ENCODE peak calls at places on chromosomes 11 and 22, in six cellular contexts. One of them, this sample, is unnamed.

GRCh38 chr11:76553554-76554476 is 109.0 kb downstream of the EMSY start:
- DNase-seq in SK-N-SH: no peak
- DNase-seq in suprapubic skin: no peak
- DNase-seq in ovary: no peak
- DNase-seq in A549: no peak
- DNase-seq in stomach: no peak
- DNase-seq in this sample: no peak

GRCh38 chr11:131544591-131544990 is 174.2 kb downstream of the NTM start:
- DNase-seq in SK-N-SH: no peak
- DNase-seq in suprapubic skin: no peak
- DNase-seq in ovary: no peak
- DNase-seq in A549: no peak
- DNase-seq in stomach: no peak
- DNase-seq in this sample: no peak

GRCh38 chr11:6012055-6012668 is 5.4 kb upstream of the OR56A4 start:
- DNase-seq in SK-N-SH: no peak
- DNase-seq in suprapubic skin: no peak
- DNase-seq in ovary: no peak
- DNase-seq in A549: no peak
- DNase-seq in stomach: no peak
- DNase-seq in this sample: no peak

GRCh38 chr22:28077166-28077565 is 158.1 kb upstream of the PITPNB start:
- DNase-seq in SK-N-SH: no peak
- DNase-seq in suprapubic skin: no peak
- DNase-seq in ovary: no peak
- DNase-seq in A549: no peak
- DNase-seq in stomach: no peak
- DNase-seq in this sample: no peak

GRCh38 chr11:106391771-106392412 is 314.4 kb downstream of the AASDHPPT start:
- DNase-seq in SK-N-SH: no peak
- DNase-seq in suprapubic skin: no peak
- DNase-seq in ovary: no peak
- DNase-seq in A549: no peak
- DNase-seq in stomach: no peak
- DNase-seq in this sample: no peak

GRCh38 chr11:19890308-19890707 is 177.7 kb downstream of the NAV2 start:
- DNase-seq in SK-N-SH: no peak
- DNase-seq in suprapubic skin: no peak
- DNase-seq in ovary: no peak
- DNase-seq in A549: no peak
- DNase-seq in stomach: no peak
- DNase-seq in this sample: no peak

GRCh38 chr11:105046898-105047579 is 1.9 kb upstream of the CARD16 start:
- DNase-seq in SK-N-SH: no peak
- DNase-seq in suprapubic skin: peak; percentile 63
- DNase-seq in ovary: peak; percentile 24
- DNase-seq in A549: peak; percentile 48
- DNase-seq in stomach: no peak
- DNase-seq in this sample: peak; percentile 35

GRCh38 chr11:69321877-69322350 is 28.0 kb downstream of the MYEOV start:
- DNase-seq in SK-N-SH: no peak
- DNase-seq in suprapubic skin: peak; percentile 21
- DNase-seq in ovary: no peak
- DNase-seq in A549: no peak
- DNase-seq in stomach: no peak
- DNase-seq in this sample: no peak

GRCh38 chr11:128484172-128484571 is 103.2 kb downstream of the ETS1 start:
- DNase-seq in SK-N-SH: no peak
- DNase-seq in suprapubic skin: no peak
- DNase-seq in ovary: no peak
- DNase-seq in A549: no peak
- DNase-seq in stomach: no peak
- DNase-seq in this sample: no peak

GRCh38 chr11:117392979-117393378 is 65.3 kb downstream of the CEP164 start:
- DNase-seq in SK-N-SH: no peak
- DNase-seq in suprapubic skin: no peak
- DNase-seq in ovary: no peak
- DNase-seq in A549: no peak
- DNase-seq in stomach: no peak
- DNase-seq in this sample: no peak

GRCh38 chr11:117391181-117391580 is 63.5 kb downstream of the CEP164 start:
- DNase-seq in SK-N-SH: no peak
- DNase-seq in suprapubic skin: no peak
- DNase-seq in ovary: no peak
- DNase-seq in A549: no peak
- DNase-seq in stomach: no peak
- DNase-seq in this sample: no peak

GRCh38 chr11:117387992-117388765 is 60.5 kb downstream of the CEP164 start:
- DNase-seq in SK-N-SH: no peak
- DNase-seq in suprapubic skin: no peak
- DNase-seq in ovary: no peak
- DNase-seq in A549: no peak
- DNase-seq in stomach: no peak
- DNase-seq in this sample: no peak

GRCh38 chr11:117392001-117392690 is 64.5 kb downstream of the CEP164 start:
- DNase-seq in SK-N-SH: no peak
- DNase-seq in suprapubic skin: no peak
- DNase-seq in ovary: no peak
- DNase-seq in A549: no peak
- DNase-seq in stomach: no peak
- DNase-seq in this sample: no peak

DNA sequence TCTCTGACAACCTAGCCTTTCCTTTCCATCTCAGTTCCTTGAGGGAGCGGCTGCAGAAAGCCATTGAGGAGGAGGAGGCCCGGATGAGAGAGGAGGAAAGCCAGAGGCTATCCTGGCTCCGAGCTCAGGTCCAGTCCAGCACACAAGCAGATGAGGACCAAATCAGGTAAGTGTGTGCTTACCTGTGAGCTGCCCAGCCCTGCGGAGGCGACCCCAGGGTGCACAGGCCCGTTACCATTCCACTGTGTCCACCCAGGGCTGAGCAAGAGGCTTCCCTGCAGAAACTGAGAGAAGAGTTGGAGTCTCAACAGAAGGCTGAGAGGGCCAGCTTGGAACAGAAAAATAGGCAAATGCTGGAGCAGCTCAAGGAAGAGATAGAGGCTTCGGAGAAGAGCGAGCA is 63.1 kb downstream of the CEP164 start:
- DNase-seq in SK-N-SH: no peak
- DNase-seq in suprapubic skin: no peak
- DNase-seq in ovary: no peak
- DNase-seq in A549: no peak
- DNase-seq in stomach: no peak
- DNase-seq in this sample: no peak
- TF ChIP-seq CTCF in SK-N-SH: no peak
- TF ChIP-seq CTCF in suprapubic skin: no peak
- TF ChIP-seq CTCF in ovary: no peak
- TF ChIP-seq CTCF in A549: no peak
- TF ChIP-seq CTCF in stomach: no peak
- TF ChIP-seq CTCF in this sample: no peak

DNA sequence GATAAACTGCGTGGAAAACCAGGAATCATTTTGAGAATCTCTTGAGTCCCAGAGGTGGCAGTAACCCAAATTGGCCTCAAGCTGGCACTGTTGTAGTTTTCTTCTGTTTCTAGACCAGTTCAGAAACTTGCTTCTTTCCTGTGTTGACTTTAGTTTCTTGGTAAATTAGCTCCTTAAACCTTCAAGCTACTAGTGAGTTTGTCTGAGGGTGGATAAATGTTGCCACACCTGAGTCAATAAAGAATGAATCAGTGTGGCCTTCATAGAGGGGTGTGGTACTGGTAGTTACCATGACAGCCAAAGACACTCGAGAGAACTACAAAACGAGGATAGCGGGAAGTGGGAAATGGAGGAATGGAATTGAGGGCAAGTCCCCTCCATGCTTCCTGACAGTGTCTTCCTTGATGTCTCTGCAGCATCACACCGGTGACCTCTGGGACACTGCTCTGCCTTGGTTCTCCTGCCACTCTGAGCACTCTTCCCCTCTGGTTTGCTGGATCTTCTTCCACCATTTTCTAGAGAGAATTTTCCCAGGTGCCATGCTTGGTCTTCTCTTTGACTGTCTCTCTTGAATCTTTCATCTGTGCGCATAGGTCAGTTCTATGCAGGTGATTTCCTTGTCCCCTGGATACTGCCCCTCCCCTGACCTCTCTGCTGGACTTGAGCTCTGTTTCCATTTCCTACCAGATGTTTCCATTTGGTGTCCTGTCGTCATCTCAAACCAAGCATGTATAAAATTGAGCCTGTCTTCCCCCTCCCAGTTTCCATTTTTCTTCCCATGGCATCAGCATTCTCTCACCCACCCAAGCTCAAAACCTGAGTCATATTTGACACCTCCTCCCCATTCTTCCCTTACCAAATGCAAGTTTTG is 7.2 kb downstream of the POLD4 start:
- DNase-seq in SK-N-SH: peak; percentile 10
- DNase-seq in suprapubic skin: no peak
- DNase-seq in ovary: no peak
- DNase-seq in A549: peak; percentile 83
- DNase-seq in stomach: peak; percentile 68
- DNase-seq in this sample: no peak
- TF ChIP-seq EP300 in SK-N-SH: no peak
- TF ChIP-seq EP300 in suprapubic skin: no peak
- TF ChIP-seq EP300 in ovary: no peak
- TF ChIP-seq EP300 in A549: peak; percentile 54
- TF ChIP-seq EP300 in stomach: no peak
- TF ChIP-seq EP300 in this sample: no peak

GRCh38 chr11:18844753-18845367 is 53.3 kb upstream of the PTPN5 start:
- DNase-seq in SK-N-SH: peak; percentile 40
- DNase-seq in suprapubic skin: no peak
- DNase-seq in ovary: no peak
- DNase-seq in A549: peak; percentile 28
- DNase-seq in stomach: no peak
- DNase-seq in this sample: no peak
- TF ChIP-seq CTCF in SK-N-SH: peak; percentile 69
- TF ChIP-seq CTCF in suprapubic skin: peak; percentile 46
- TF ChIP-seq CTCF in ovary: no peak
- TF ChIP-seq CTCF in A549: peak; percentile 55
- TF ChIP-seq CTCF in stomach: no peak
- TF ChIP-seq CTCF in this sample: peak; percentile 28

DNA sequence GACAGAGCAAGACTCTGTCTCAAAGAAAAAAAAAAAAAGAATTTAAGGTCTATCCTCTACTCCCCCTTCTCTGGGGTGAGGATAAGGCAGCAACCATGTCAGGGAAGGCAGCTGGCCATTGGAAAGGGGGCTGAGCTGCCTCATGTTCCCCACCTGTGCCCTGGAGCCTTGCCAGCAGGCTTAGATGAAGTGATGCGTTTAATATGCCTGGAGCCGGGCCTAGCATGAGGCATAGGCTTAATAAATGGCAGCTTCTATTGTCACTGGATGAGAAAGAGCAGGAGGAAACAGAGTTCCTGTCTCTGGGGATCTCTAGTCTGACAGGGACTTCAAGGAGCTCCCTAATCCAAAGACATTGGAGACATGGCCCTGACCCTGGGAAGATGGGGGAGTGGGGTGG is 3.2 kb upstream of the KCNE3 start:
- DNase-seq in SK-N-SH: no peak
- DNase-seq in suprapubic skin: no peak
- DNase-seq in ovary: peak; percentile 37
- DNase-seq in A549: no peak
- DNase-seq in stomach: no peak
- DNase-seq in this sample: no peak
- TF ChIP-seq EP300 in SK-N-SH: no peak
- TF ChIP-seq EP300 in suprapubic skin: no peak
- TF ChIP-seq EP300 in ovary: no peak
- TF ChIP-seq EP300 in A549: no peak
- TF ChIP-seq EP300 in stomach: no peak
- TF ChIP-seq EP300 in this sample: no peak

DNA sequence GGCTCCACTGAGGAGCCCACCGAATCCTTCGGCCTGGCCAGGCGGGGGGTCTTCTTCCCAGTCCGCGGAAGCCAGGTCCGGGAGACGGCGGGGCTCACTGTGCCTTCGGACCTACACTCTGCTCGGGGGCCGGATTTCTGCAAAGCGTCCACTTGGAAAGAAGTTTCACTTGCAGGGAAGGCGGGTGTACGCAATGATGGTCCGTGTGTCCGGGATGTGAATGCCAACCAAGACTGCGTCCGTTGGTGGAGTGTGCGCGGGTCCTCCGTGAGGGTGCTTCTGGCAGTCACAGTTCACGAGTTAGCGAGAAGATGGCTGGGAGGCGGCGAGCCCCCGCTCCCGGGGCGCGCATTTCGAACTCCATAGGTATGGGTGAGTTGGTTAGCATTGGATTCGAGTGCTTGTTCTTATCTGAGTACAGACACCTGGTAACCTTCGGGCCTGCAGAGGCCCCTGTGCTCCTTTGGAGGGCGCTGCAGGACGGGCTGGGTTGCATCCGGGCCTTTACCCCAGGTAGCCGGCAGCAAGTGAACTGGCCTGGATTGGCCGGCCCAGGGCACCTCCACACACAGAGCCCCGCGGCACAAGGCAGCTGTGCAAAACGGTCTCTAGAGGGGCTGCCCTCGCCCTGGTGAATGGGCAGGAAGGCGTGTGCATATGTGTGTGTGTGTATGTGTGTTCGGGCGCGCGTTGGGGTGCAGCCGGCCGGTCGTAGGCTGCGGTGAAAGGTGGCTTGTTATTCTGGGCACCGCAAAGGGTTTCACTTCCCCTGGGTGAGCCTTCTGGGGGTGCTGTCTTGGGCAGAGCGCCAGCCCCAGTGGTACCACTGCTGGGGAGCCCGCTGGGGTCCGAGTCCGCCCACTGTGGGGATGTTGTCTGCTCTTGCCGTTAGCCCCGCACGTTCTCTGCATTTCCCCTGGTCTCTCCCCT is 13.3 kb upstream of the CYP2R1 start:
- DNase-seq in SK-N-SH: peak; percentile 27
- DNase-seq in suprapubic skin: peak; percentile 68
- DNase-seq in ovary: no peak
- DNase-seq in A549: peak; percentile 29
- DNase-seq in stomach: peak; percentile 43
- DNase-seq in this sample: peak; percentile 71
- TF ChIP-seq CTCF in SK-N-SH: no peak
- TF ChIP-seq CTCF in suprapubic skin: peak; percentile 41
- TF ChIP-seq CTCF in ovary: no peak
- TF ChIP-seq CTCF in A549: no peak
- TF ChIP-seq CTCF in stomach: no peak
- TF ChIP-seq CTCF in this sample: peak; percentile 46